ENCODE peak calls at places on chromosomes 3 and 15, in seven cellular contexts. U is cardiac fibroblast; M is endodermal cell; D is ELF-1; P is adrenal gland; R is transverse colon; J is effector memory CD4-positive, alpha-beta T cell. E is an unnamed sample.

GRCh38 chr3:119245778-119246177 is 5.1 kb upstream of the B4GALT4 start:
- DNase-seq in J (no peak), U (no peak), R (no peak), D (no peak), P (peak; percentile 73), M (no peak), E (no peak)

GRCh38 chr3:133895208-133896001 is at the start of gene RAB6B:
- DNase-seq in R (no peak), P (peak; percentile 65), D (peak; percentile 65), J (no peak), U (peak; percentile 43), M (peak; percentile 83), E (peak; percentile 29)

GRCh38 chr15:44296625-44297524 is 8.4 kb downstream of the GOLM2 start:
- DNase-seq in U (peak; percentile 36), J (no peak), R (peak; percentile 43), P (no peak), D (no peak), M (no peak), E (no peak)

GRCh38 chr15:77028451-77029165 is 33.7 kb downstream of the PSTPIP1 start:
- DNase-seq in M (no peak), J (no peak), U (no peak), D (no peak), R (peak; percentile 12), P (peak; percentile 48), E (no peak)

GRCh38 chr15:46260937-46261336 is 626.1 kb downstream of the SQOR start:
- DNase-seq in U (no peak), P (no peak), M (peak; percentile 82), R (no peak), D (peak; percentile 14), J (no peak), E (no peak)

GRCh38 chr3:135191690-135192089 is 396.6 kb downstream of the EPHB1 start:
- DNase-seq in J (no peak), U (no peak), M (peak; percentile 65), R (no peak), P (no peak), D (peak; percentile 11), E (no peak)

GRCh38 chr3:158749526-158749925 is 17.3 kb upstream of the RARRES1 start:
- DNase-seq in P (no peak), R (no peak), J (no peak), U (no peak), D (no peak), M (no peak), E (no peak)

GRCh38 chr3:38039899-38040261 is 872 bp downstream of the DLEC1 start:
- DNase-seq in U (peak; percentile 58), D (no peak), J (peak; percentile 58), M (peak; percentile 78), P (peak; percentile 76), R (peak; percentile 80), E (peak; percentile 60)

GRCh38 chr15:83208357-83208661 is 686 bp upstream of the HDGFL3 start:
- DNase-seq in U (no peak), J (no peak), R (peak; percentile 9), P (no peak), D (no peak), M (no peak), E (no peak)

GRCh38 chr3:164879201-164879600 is 199.1 kb downstream of the SI start:
- DNase-seq in J (no peak), P (no peak), R (no peak), D (no peak), U (no peak), M (peak; percentile 63), E (no peak)

GRCh38 chr3:71241981-71242552 is 341.5 kb downstream of the FOXP1 start:
- DNase-seq in M (no peak), D (no peak), U (no peak), J (no peak), R (no peak), P (no peak), E (no peak)

GRCh38 chr3:128435058-128435457 is 31.6 kb downstream of the DNAJB8 start:
- DNase-seq in M (peak; percentile 76), U (no peak), J (no peak), D (peak; percentile 95), P (no peak), R (no peak), E (no peak)

GRCh38 chr3:77186728-77187127 is 146.8 kb downstream of the ROBO2 start:
- DNase-seq in U (peak; percentile 8), D (no peak), J (no peak), M (no peak), R (no peak), P (no peak), E (no peak)

GRCh38 chr3:172905480-172905850 is 154.9 kb downstream of the ECT2 start:
- DNase-seq in J (no peak), M (no peak), U (peak; percentile 46), R (no peak), D (no peak), P (no peak), E (no peak)

GRCh38 chr3:114223146-114223545 is 14.2 kb downstream of the ZNF80 start:
- DNase-seq in D (no peak), U (peak; percentile 35), P (no peak), R (no peak), J (no peak), M (no peak), E (no peak)

GRCh38 chr3:12394516-12395271 is 89.6 kb upstream of the TSEN2 start:
- DNase-seq in P (no peak), J (no peak), R (no peak), D (no peak), U (no peak), M (no peak), E (no peak)

GRCh38 chr3:113136071-113136470 is 75.3 kb upstream of the BOC start:
- DNase-seq in M (no peak), R (no peak), U (peak; percentile 59), J (no peak), D (no peak), P (no peak), E (no peak)

GRCh38 chr15:74841761-74842385 is 1.1 kb downstream of the ULK3 start:
- DNase-seq in U (no peak), R (peak; percentile 44), P (no peak), J (no peak), D (no peak), M (no peak), E (peak; percentile 35)

GRCh38 chr3:185739264-185739701 is 85.6 kb downstream of the IGF2BP2 start:
- DNase-seq in R (no peak), P (no peak), U (no peak), J (no peak), M (peak; percentile 62), D (peak; percentile 26), E (no peak)

GRCh38 chr3:18593231-18593630 is 168.1 kb upstream of the SATB1 start:
- DNase-seq in M (no peak), U (no peak), J (no peak), P (no peak), D (no peak), R (no peak), E (no peak)

GRCh38 chr3:170560717-170561382 is 25.0 kb downstream of the SLC7A14 start:
- DNase-seq in D (no peak), R (no peak), J (no peak), P (no peak), M (no peak), U (no peak), E (no peak)

GRCh38 chr3:377158-377561 is 180.6 kb downstream of the CHL1 start:
- DNase-seq in M (peak; percentile 53), J (no peak), R (no peak), D (no peak), U (peak; percentile 26), P (no peak), E (no peak)

GRCh38 chr15:65796610-65797012 is 4.5 kb upstream of the DENND4A start:
- DNase-seq in D (no peak), R (no peak), J (no peak), M (no peak), P (no peak), U (peak; percentile 78), E (no peak)

E was measured in ovary.